ENCODE peak calls at places on chromosomes 7 and 10, in four cellular contexts. S is neuronal stem cell, N is fibroblast of lung, J is uterus. P is an unnamed sample. For H3K4me1 and H3K36me3, the result is how much of the 10 kb centered on the place peaks cover.

GRCh38 chr7:17948503-17949238 is 8.4 kb upstream of the SNX13 start:
- DNase-seq in S (no peak), N (peak), J (no peak), P (no peak)

GRCh38 chr10:104980401-104980800 is 339.3 kb downstream of the SORCS3 start:
- DNase-seq in S (no peak), N (no peak), J (no peak), P (no peak)

GRCh38 chr10:5446390-5446926 is 34.1 kb downstream of the NET1 start:
- DNase-seq in S (peak), N (peak), J (peak), P (peak)

GRCh38 chr10:61830072-61830845 is 71.2 kb upstream of the ARID5B start:
- DNase-seq in S (no peak), N (no peak), J (no peak), P (no peak)

GRCh38 chr7:19114591-19114855 is 2.9 kb downstream of the TWIST1 start:
- DNase-seq in S (no peak), N (peak), J (no peak), P (no peak)

GRCh38 chr7:158276414-158277218 is 311.0 kb downstream of the PTPRN2 start:
- DNase-seq in S (no peak), N (no peak), J (no peak), P (peak)

GRCh38 chr7:159031135-159031701 is 113.4 kb downstream of the VIPR2 start:
- DNase-seq in S (no peak), N (no peak), J (peak), P (no peak)

GRCh38 chr10:17349717-17350116 is 104.7 kb downstream of the ST8SIA6 start:
- DNase-seq in S (no peak), N (peak), J (no peak), P (no peak)

GRCh38 chr7:8135417-8135816 is 126.5 kb downstream of the ICA1 start:
- DNase-seq in S (no peak), N (no peak), J (no peak), P (no peak)

GRCh38 chr10:421170-421569 is 268.3 kb downstream of the DIP2C start:
- DNase-seq in S (no peak), N (no peak), J (no peak), P (no peak)

GRCh38 chr7:67438913-67439312 is 442.3 kb downstream of the TYW1 start:
- DNase-seq in S (no peak), N (no peak), J (no peak), P (no peak)

GRCh38 chr10:79128241-79128922 is 59.6 kb downstream of the ZMIZ1 start:
- DNase-seq in S (no peak), N (no peak), J (no peak), P (no peak)
- H3K4me1 ChIP-seq in S (half or more), N (under half), J (under half), P (under half)

GRCh38 chr7:74708569-74709275 is 51.2 kb downstream of the GTF2I start:
- DNase-seq in S (no peak), N (peak), J (no peak), P (no peak)
- H3K36me3 ChIP-seq in S (half or more), N (under half), J (under half), P (half or more)

DNA sequence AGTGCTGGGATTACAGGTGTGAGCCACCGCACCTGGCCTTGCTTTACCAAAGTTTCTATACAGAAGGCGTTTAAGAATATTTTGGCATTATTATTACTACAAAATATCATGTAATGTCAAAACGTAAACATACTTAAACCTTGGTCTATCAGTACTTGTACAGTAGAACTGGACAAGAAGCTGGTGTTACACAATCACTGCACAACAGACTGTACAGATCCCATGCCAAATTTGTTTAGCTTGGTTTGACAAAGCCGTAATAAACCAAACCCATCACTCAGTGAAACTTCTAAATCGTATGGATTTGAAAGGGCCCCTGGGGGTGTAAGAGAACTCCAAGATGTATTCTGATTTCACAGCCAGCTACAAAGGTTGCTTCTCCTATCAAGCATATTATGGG is 51.8 kb upstream of the RHEB start:
- DNase-seq in S (no peak), N (no peak), J (no peak), P (no peak)
- H3K4me3 ChIP-seq in S (no peak), N (no peak), J (no peak), P (no peak)

GRCh38 chr10:78588194-78588811 is 480.5 kb upstream of the ZMIZ1 start:
- DNase-seq in S (no peak), N (peak), J (peak), P (no peak)
- H3K4me1 ChIP-seq in S (under half), N (under half), J (under half), P (under half)

DNA sequence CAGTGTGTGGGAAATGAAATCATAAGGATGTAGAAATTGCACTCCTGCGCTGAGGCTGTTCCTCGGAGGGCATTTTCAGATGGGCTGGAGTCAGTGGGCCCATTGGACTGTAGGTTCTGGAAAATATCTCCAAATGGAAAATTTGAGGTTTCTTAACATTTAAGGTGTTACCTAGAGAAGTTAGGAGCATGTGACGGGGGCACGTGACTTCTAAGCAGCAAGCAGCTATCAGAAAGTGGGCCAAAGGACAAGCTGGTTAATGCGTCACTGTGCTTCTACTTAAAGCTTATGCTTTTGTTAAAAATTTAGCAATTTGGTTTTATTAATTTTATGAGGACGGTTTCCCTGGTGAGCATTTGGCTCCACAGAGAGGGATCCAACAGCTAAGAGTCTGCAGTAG is 298.7 kb downstream of the DPP6 start:
- DNase-seq in S (no peak), N (no peak), J (no peak), P (no peak)
- H3K36me3 ChIP-seq in S (under half), N (under half), J (under half), P (under half)

DNA sequence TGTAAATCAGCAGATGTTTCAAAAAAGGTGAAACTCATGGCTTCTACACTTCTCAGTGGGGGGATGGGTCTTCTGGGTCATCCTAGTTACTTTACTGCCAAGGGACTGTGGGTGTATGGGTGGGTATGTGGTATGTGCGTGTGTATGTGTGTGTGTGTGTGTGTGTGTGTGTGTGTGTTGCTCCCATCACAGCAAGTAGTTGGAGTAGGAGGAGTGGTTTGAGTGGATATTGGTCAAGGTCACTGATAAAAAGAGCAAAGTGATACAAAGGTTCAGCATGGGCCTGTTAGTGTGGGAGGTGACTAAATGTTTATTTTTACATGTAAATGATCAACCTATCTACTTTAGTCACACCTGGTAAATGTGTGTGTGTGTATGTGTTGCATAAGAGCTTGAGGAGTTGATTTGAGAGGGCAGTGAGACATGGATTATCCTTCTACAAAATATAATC is 11.8 kb upstream of the COBL start:
- DNase-seq in S (no peak), N (no peak), J (no peak), P (no peak)
- H3K4me3 ChIP-seq in S (no peak), N (no peak), J (no peak), P (no peak)

DNA sequence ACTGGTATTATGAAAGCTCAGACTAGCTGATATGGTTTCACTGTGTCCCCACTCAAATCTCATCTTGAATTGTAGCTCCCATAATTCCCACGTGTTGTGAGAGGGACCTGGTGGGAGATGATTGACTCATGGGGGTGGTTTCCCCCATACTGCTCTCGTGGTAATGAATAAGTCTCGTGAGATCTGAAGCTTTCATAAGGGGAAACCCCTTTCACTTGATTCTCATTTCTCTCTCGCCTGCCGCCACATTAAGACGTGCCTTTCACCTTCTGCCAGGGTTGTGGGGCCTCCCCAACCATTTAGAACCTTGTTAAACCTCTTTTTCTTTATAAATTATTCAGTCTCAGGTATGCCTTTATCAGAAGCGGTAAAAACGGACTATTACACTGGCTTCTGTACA is 40.3 kb downstream of the COL13A1 start:
- DNase-seq in S (no peak), N (no peak), J (no peak), P (no peak)
- H3K4me1 ChIP-seq in S (under half), N (under half), J (under half), P (under half)

DNA sequence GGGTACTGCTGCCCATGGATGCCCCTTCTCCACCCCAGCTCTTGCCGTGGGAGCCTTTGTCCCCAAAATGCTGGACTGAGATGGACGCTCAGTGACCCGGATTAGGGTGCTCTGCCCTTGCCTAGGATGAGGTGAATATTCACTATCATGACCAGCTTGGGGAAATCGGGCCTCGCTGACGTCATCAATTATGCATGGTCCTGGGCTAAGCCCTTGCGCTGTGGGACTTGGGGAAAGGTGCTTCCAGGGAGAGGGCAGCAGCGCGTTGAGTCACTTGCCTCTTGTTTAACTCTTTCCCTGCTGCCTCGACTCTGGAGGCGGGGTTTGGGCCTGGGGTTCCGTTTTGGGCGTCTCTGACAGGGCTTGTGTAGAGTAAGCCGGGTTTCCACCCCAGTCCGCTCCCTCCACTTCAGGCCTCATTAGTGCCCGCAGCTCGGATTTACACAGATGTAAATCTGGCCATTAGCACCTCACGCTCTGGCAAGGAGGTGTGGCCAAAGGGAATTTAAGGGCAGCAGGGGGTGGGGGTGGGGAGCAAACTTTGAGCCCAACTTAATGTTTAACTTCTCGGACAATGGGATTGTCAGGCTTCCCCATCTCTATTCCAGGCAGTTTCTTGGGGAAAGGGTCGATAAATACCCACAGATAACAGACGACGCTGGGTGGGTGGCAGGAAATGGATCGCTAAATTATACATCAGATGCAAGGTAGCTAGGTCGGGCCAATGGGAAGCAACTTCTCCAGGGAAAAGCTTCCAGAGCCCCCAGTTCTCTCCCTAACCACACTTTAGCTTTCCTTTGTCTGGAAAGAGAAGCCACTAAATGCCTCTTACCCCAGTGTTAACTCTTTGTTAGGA is 51.3 kb upstream of the TCF7L2 start:
- DNase-seq in S (peak), N (peak), J (no peak), P (no peak)
- H3K36me3 ChIP-seq in S (under half), N (under half), J (under half), P (under half)

P was measured in upper lobe of left lung.